ENCODE peak calls at places on chromosome 1, in eight cellular contexts. J, Z, M, T, S, V, C and X are unnamed samples.

GRCh38 chr1:32769524-32770220 is 47.5 kb downstream of the YARS1 start:
- DNase-seq in M (no peak), C (peak), J (no peak), T (peak), V (no peak), Z (peak), S (no peak), X (no peak)

GRCh38 chr1:167233373-167233772 is 12.7 kb downstream of the POU2F1 start:
- DNase-seq in V (no peak), T (no peak), Z (no peak), C (no peak), M (no peak), J (no peak), S (no peak), X (no peak)

GRCh38 chr1:186463511-186463910 is 2.6 kb upstream of the PDC start:
- DNase-seq in Z (no peak), S (no peak), C (no peak), M (peak), J (no peak), T (no peak), V (no peak), X (peak)

GRCh38 chr1:45205910-45206721 is at the start of gene ZSWIM5:
- DNase-seq in V (peak), C (peak), J (peak), Z (peak), M (peak), S (peak), T (peak), X (peak)

GRCh38 chr1:185559684-185560310 is 174.4 kb upstream of the HMCN1 start:
- DNase-seq in C (no peak), T (peak), S (peak), M (peak), Z (peak), J (no peak), V (no peak), X (peak)

GRCh38 chr1:21933397-21934248 is 3.5 kb downstream of the HSPG2 start:
- DNase-seq in V (no peak), C (no peak), J (no peak), Z (peak), M (peak), S (no peak), T (no peak), X (peak)

GRCh38 chr1:6438047-6438525 is 13.5 kb downstream of the ESPN start:
- DNase-seq in J (peak), T (peak), V (no peak), Z (peak), S (peak), C (peak), M (peak), X (peak)

GRCh38 chr1:59427155-59427554 is 130.3 kb downstream of the FGGY start:
- DNase-seq in M (no peak), J (no peak), V (no peak), T (peak), Z (no peak), C (no peak), S (peak), X (no peak)

GRCh38 chr1:11492235-11492634 is 13.3 kb downstream of the DISP3 start:
- DNase-seq in Z (no peak), V (no peak), C (no peak), M (no peak), S (no peak), J (no peak), T (no peak), X (no peak)

GRCh38 chr1:27858072-27858948 is 14.0 kb upstream of the THEMIS2 start:
- DNase-seq in J (peak), C (peak), V (peak), M (peak), S (peak), T (peak), Z (peak), X (peak)
- TF ChIP-seq CTCF in J (peak), C (peak), V (peak), M (peak), S (peak), T (peak), Z (peak), X (peak)

GRCh38 chr1:193435771-193436170 is 249.4 kb upstream of the B3GALT2 start:
- DNase-seq in Z (no peak), C (no peak), V (no peak), T (no peak), M (no peak), S (no peak), J (no peak), X (no peak)

GRCh38 chr1:193434319-193434718 is 247.9 kb upstream of the B3GALT2 start:
- DNase-seq in T (peak), V (no peak), S (no peak), Z (no peak), C (no peak), J (no peak), M (no peak), X (no peak)

GRCh38 chr1:193437785-193438184 is 251.4 kb upstream of the B3GALT2 start:
- DNase-seq in M (no peak), C (no peak), T (no peak), Z (no peak), V (no peak), J (no peak), S (no peak), X (no peak)

GRCh38 chr1:193438312-193438711 is 251.9 kb upstream of the B3GALT2 start:
- DNase-seq in M (no peak), Z (no peak), V (no peak), S (no peak), T (no peak), C (no peak), J (no peak), X (no peak)

DNA sequence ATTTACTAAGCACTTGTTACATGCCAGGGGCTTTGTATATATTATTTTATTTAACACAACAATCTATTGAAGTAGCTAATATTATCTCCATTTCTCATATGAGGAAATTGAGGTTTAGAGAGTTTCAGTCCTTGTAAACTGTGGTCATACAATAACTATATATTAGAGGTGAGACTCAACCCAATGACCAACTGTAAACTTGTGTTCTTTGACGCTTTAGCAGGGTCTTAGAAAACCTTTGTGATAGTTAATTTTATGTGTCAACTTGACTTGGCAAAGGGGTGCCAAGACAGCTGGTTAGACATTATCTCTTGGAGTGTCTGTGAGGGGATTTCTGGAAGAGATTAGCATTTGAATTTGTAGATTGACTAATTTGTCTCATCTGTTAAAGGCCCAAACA is 252.4 kb upstream of the B3GALT2 start:
- DNase-seq in T (no peak), C (no peak), Z (no peak), S (no peak), J (no peak), V (no peak), M (no peak), X (no peak)
- TF ChIP-seq CTCF in T (no peak), C (no peak), Z (no peak), S (no peak), J (no peak), V (no peak), M (no peak), X (no peak)

GRCh38 chr1:205976708-205977107 is 26.5 kb downstream of the RAB7B start:
- DNase-seq in V (no peak), T (peak), M (peak), S (peak), Z (no peak), J (no peak), C (no peak), X (peak)
- TF ChIP-seq CTCF in V (no peak), T (no peak), M (no peak), S (no peak), Z (no peak), J (no peak), C (no peak), X (no peak)

GRCh38 chr1:208809876-208810275 is 565.7 kb upstream of the PLXNA2 start:
- DNase-seq in Z (no peak), M (no peak), S (no peak), C (no peak), T (no peak), V (no peak), J (no peak), X (no peak)

GRCh38 chr1:208803371-208803811 is 559.2 kb upstream of the PLXNA2 start:
- DNase-seq in M (no peak), Z (no peak), C (no peak), S (peak), T (no peak), V (no peak), J (no peak), X (no peak)

GRCh38 chr1:208808301-208808700 is 564.1 kb upstream of the PLXNA2 start:
- DNase-seq in Z (no peak), V (no peak), J (no peak), T (no peak), S (no peak), C (no peak), M (no peak), X (no peak)

DNA sequence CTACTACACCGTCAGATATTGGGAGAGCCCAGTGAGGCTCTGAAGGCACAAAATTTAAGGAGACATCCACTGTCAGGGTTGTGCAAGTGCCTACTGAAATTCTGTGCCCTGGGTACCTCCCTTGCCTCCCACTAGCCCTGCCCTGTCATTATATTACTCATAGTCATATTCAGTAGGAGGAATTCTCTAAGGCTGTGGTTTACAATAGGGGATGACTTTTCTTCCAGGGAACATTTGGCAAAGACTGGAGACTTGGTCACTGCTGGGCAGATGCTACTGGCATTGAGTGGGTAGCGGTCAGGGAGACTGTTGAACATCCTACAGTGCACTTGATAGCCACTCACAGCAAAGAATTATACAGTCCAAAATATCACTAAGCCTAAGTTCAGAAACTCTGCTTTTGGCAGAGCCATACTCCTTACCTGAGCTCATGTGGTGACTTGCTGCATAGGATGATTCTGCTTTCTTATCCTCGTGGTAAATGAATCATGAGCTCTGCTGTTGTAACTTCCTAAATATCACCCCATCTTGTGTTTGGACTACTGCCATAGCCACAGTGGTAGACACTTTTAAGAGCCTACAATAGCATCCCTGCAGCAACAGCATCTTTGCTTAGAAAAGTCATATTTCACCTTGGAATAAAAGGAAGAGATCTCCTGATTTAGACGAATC is 563.4 kb upstream of the PLXNA2 start:
- DNase-seq in T (no peak), V (no peak), S (no peak), M (no peak), C (no peak), Z (no peak), J (no peak), X (no peak)
- TF ChIP-seq CTCF in T (no peak), V (no peak), S (no peak), M (no peak), C (no peak), Z (no peak), J (no peak), X (no peak)

GRCh38 chr1:190615818-190616217 is 138.2 kb upstream of the BRINP3 start:
- DNase-seq in T (no peak), V (no peak), C (no peak), Z (no peak), J (no peak), M (peak), S (no peak), X (peak)
- TF ChIP-seq CTCF in T (no peak), V (no peak), C (no peak), Z (no peak), J (no peak), M (peak), S (no peak), X (peak)

GRCh38 chr1:114126696-114127095 is 27.0 kb downstream of the SYT6 start:
- DNase-seq in T (no peak), Z (peak), C (no peak), V (no peak), M (no peak), J (no peak), S (no peak), X (no peak)

GRCh38 chr1:114128293-114128692 is 25.4 kb downstream of the SYT6 start:
- DNase-seq in V (no peak), M (no peak), C (no peak), T (no peak), Z (no peak), J (no peak), S (no peak), X (no peak)

GRCh38 chr1:114124644-114125043 is 29.0 kb downstream of the SYT6 start:
- DNase-seq in M (no peak), C (no peak), T (no peak), J (no peak), V (no peak), Z (no peak), S (no peak), X (no peak)

GRCh38 chr1:114118351-114118990 is 35.2 kb downstream of the SYT6 start:
- DNase-seq in C (no peak), V (no peak), S (no peak), Z (no peak), J (no peak), T (no peak), M (peak), X (peak)

DNA sequence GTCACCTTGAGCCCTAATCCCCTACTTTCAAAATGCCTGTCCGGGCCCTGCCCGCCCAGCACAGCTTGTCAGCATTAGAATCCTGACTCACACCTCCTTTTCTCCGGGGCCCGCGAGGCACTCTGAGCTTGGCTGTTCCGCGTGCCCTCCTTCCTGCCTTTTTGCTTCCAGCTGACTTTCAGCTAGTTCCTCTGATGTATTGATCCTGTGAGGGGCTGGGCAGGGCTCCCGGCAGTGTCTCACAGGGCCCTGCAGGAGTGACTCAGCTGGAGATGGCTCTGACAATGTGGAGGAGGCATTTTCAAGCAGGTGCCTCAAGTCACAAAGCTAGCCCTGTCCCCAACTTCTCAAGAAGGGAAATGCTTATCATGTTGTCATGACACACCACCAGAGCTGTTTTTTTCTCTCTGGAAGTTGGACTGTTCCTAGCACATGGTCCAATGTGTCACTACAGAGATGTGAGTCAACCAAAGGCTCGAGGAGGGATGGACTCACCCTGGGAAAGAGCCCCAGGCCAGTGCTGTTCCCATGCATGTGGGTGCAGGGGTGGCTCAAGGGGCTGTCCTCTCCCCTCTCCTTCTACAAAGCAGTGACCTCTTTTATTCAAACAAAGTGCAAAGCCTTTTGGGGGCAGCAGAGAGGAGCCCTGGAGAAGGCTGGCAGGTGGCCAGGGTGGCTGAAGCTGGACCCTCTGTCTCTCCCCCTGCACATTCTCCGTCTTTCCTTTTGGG is 30.6 kb downstream of the SYT6 start:
- DNase-seq in S (peak), Z (no peak), J (no peak), T (peak), V (no peak), M (peak), C (no peak), X (no peak)
- TF ChIP-seq CTCF in S (no peak), Z (no peak), J (no peak), T (no peak), V (no peak), M (no peak), C (no peak), X (peak)

GRCh38 chr1:244022301-244022700 is 28.8 kb upstream of the ZBTB18 start:
- DNase-seq in T (peak), Z (no peak), V (no peak), M (no peak), J (no peak), S (no peak), C (no peak), X (no peak)

GRCh38 chr1:244021427-244021826 is 29.7 kb upstream of the ZBTB18 start:
- DNase-seq in S (no peak), J (no peak), C (no peak), T (no peak), M (no peak), V (no peak), Z (no peak), X (no peak)

GRCh38 chr1:244020086-244020485 is 31.0 kb upstream of the ZBTB18 start:
- DNase-seq in V (no peak), C (no peak), M (peak), T (peak), J (no peak), Z (no peak), S (no peak), X (no peak)

GRCh38 chr1:244027491-244027890 is 23.6 kb upstream of the ZBTB18 start:
- DNase-seq in S (no peak), T (no peak), V (no peak), J (no peak), C (no peak), M (no peak), Z (no peak), X (no peak)

DNA sequence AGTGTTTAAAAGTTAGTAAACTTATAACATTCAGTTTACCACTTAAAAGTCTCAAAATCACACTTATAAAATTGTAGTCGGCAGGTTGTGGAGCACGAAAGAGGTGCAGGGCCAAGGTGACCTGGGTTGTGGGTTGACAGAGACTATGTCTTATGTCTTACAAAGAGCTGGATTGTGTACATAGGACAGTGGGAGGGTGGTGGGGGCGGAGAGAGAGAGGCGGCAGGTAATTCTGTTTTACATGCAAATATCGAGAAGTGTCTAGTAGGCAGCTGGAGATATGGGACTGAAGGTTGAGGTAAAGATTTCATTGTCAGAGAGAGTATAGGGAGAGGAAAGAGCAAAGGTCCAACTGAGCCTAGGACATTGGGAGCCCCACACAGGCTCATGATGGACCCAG is 28.2 kb upstream of the ZBTB18 start:
- DNase-seq in Z (no peak), J (no peak), T (no peak), S (no peak), C (no peak), M (no peak), V (no peak), X (no peak)
- TF ChIP-seq CTCF in Z (no peak), J (no peak), T (no peak), S (no peak), C (no peak), M (no peak), V (no peak), X (no peak)

DNA sequence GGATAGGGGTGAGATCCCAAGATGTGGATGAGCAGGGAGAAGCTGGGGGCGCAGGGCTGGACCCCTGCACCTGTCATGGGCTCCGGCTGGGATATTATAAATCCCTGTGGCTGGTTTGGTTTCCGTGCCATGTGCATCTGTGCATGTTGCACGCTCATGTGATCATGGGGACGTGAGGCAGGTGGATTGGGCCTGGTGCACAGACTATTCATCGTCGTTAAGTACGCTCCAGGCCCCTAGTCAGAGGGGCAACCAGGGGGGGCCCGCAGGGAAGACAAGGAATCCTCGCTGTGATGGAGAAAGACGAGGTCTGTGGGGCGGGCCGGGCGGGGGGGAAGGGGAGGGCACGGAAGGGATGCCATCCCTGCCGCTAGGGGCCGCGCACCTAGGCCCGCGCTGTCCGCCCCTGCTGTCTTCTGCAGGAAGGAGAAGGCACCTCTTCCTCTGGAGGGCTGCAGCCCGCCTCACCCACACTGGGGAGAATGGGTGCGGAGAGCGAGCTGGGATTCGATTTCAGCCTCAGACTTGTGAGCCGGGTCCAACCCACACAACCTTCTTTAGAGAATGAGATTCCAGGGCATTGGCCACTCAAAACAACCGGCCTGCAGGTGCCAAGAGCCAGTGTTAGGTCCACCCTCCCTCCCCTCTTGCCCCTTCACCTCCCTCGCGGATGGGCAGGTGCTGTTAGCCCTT is 766 bp upstream of the LRP8 start:
- DNase-seq in V (no peak), T (no peak), J (no peak), S (no peak), Z (peak), M (peak), C (peak), X (peak)
- TF ChIP-seq CTCF in V (peak), T (no peak), J (peak), S (no peak), Z (no peak), M (no peak), C (no peak), X (peak)

GRCh38 chr1:66239834-66240233 is 294.1 kb upstream of the SGIP1 start:
- DNase-seq in T (peak), V (no peak), S (no peak), Z (no peak), J (no peak), C (no peak), M (peak), X (peak)
- TF ChIP-seq CTCF in T (no peak), V (peak), S (no peak), Z (no peak), J (no peak), C (no peak), M (peak), X (peak)

GRCh38 chr1:156138366-156138969 is 14.9 kb upstream of the SEMA4A start:
- DNase-seq in Z (no peak), M (no peak), V (no peak), S (no peak), T (no peak), C (no peak), J (no peak), X (no peak)

GRCh38 chr1:156134716-156135435 is 18.5 kb upstream of the SEMA4A start:
- DNase-seq in M (no peak), T (no peak), Z (no peak), J (no peak), V (no peak), C (no peak), S (no peak), X (no peak)

GRCh38 chr1:156140879-156141707 is 12.3 kb upstream of the SEMA4A start:
- DNase-seq in S (peak), T (no peak), M (peak), C (no peak), V (no peak), J (peak), Z (no peak), X (peak)

GRCh38 chr1:156135930-156136871 is 17.2 kb upstream of the SEMA4A start:
- DNase-seq in C (no peak), T (no peak), V (no peak), M (no peak), Z (no peak), J (no peak), S (no peak), X (no peak)

GRCh38 chr1:156136970-156137483 is 16.4 kb upstream of the SEMA4A start:
- DNase-seq in V (no peak), S (no peak), M (peak), Z (no peak), T (no peak), J (no peak), C (no peak), X (peak)
- TF ChIP-seq CTCF in V (peak), S (peak), M (peak), Z (no peak), T (peak), J (peak), C (no peak), X (peak)